ENCODE peak calls at places on chromosomes 2 and 18, in six cellular contexts. I is mesenchymal stem cell, T is IMR-90, K is neuronal stem cell, C is H1, Y is trophoblast cell. R is an unnamed sample. For H3K4me1, the result is how much of the 10 kb centered on the place peaks cover.

GRCh38 chr2:221553333-221553732 is 18.8 kb downstream of the EPHA4 start:
- DNase-seq in I (no peak), T (no peak), C (no peak), K (peak), Y (no peak), R (peak)

GRCh38 chr2:237223208-237223861 is 137.6 kb downstream of the COPS8 start:
- DNase-seq in Y (no peak), T (peak), C (no peak), I (peak), K (no peak), R (no peak)

GRCh38 chr18:50817898-50818250 is 1.9 kb downstream of the MRO start:
- DNase-seq in Y (no peak), K (no peak), C (no peak), T (peak), I (no peak), R (no peak)

GRCh38 chr2:47214990-47215389 is 59.9 kb upstream of the STPG4 start:
- DNase-seq in C (no peak), I (no peak), Y (no peak), T (no peak), K (no peak), R (no peak)

GRCh38 chr18:58819051-58819450 is 45.6 kb upstream of the ZNF532 start:
- DNase-seq in Y (no peak), T (no peak), K (no peak), I (no peak), C (no peak), R (no peak)

GRCh38 chr2:157438907-157439791 is 4.7 kb downstream of the CYTIP start:
- DNase-seq in T (no peak), C (no peak), Y (no peak), K (no peak), I (no peak), R (no peak)

GRCh38 chr18:59996370-59996966 is 96.7 kb downstream of the PMAIP1 start:
- DNase-seq in I (peak), C (no peak), T (peak), Y (peak), K (no peak), R (peak)

GRCh38 chr2:138090330-138090729 is 126.1 kb downstream of the HNMT start:
- DNase-seq in Y (peak), I (peak), K (no peak), T (peak), C (no peak), R (peak)

GRCh38 chr2:43854671-43855070 is 15.9 kb downstream of the ABCG8 start:
- DNase-seq in Y (no peak), C (peak), T (no peak), I (no peak), K (no peak), R (no peak)

GRCh38 chr2:218029366-218030360 is 26.9 kb upstream of the TNS1 start:
- DNase-seq in T (peak), C (peak), Y (no peak), I (peak), K (no peak), R (no peak)

GRCh38 chr2:150618215-150618905 is 130.9 kb upstream of the RND3 start:
- DNase-seq in I (no peak), K (no peak), Y (peak), C (no peak), T (peak), R (no peak)

GRCh38 chr2:150620860-150621259 is 133.4 kb upstream of the RND3 start:
- DNase-seq in K (no peak), C (no peak), T (peak), I (no peak), Y (no peak), R (no peak)

GRCh38 chr2:150621800-150622199 is 134.3 kb upstream of the RND3 start:
- DNase-seq in T (peak), C (no peak), Y (peak), I (peak), K (no peak), R (no peak)

GRCh38 chr2:150619607-150620330 is 132.3 kb upstream of the RND3 start:
- DNase-seq in K (no peak), T (peak), C (no peak), Y (peak), I (peak), R (peak)

GRCh38 chr2:150620371-150620770 is 132.9 kb upstream of the RND3 start:
- DNase-seq in I (no peak), C (no peak), T (no peak), Y (no peak), K (no peak), R (no peak)
- H3K4me1 ChIP-seq in I (under half), C (under half), T (under half), Y (under half), K (under half), R (under half)

GRCh38 chr2:9170458-9171130 is 36.0 kb upstream of the ASAP2 start:
- DNase-seq in K (no peak), I (peak), T (no peak), Y (peak), C (no peak), R (peak)
- H3K4me3 ChIP-seq in K (no peak), I (no peak), T (no peak), Y (no peak), C (no peak), R (no peak)

GRCh38 chr2:127526142-127526939 is at the start of gene IWS1:
- DNase-seq in C (peak), Y (peak), I (peak), K (peak), T (peak), R (peak)
- H3K4ac ChIP-seq in C (peak), Y (peak), I (peak), K (no peak), T (peak), R (peak)

GRCh38 chr2:26770986-26771586 is 7.0 kb downstream of the SLC35F6 start:
- DNase-seq in T (peak), Y (peak), I (peak), K (no peak), C (no peak), R (no peak)
- H3K4me1 ChIP-seq in T (under half), Y (under half), I (under half), K (under half), C (under half), R (under half)

GRCh38 chr18:67710639-67711038 is 194.1 kb upstream of the DSEL start:
- DNase-seq in Y (peak), T (no peak), I (no peak), K (no peak), C (peak), R (peak)

GRCh38 chr18:67705748-67706147 is 189.2 kb upstream of the DSEL start:
- DNase-seq in T (no peak), Y (no peak), C (no peak), K (no peak), I (no peak), R (peak)
- H3K4me3 ChIP-seq in T (no peak), Y (no peak), C (no peak), K (no peak), I (no peak), R (no peak)

DNA sequence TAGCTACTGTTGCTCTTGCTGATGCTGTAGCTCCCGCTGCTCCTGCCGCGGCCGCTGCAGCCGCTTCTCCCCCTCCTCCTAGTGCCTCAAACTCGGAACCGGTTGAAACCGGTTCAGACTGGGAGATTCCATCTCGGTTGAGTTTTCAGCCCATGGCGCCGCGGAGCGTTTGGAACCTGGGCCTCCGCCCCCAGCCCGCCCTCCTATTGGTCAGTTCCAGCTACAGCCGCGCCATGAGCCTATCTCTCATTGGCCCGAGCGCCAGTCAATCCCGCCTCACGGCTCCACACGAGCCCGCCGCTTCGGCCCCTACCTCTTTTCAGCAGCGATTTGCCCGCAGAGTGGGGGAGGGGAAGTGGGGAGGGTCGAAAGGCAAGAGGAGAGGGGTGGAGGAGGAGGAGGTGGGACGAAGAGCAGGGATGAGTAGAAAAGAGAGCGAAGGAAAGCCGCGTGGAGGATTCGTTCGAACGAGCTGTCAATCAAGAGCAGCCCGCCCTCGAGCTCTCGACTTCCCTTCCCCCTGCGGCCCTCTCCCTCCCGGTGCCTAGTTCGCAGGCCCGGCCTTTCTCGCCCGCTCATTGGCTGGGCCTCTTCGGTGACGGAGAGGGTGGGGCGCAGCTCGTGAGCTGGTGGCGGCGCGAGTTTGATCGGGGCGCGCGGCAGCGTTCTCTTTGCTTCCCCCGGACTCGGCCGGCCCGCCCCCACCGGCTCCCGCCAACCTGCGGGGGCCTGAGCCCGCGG is at the start of gene XPO1:
- DNase-seq in T (peak), Y (peak), C (peak), I (peak), K (peak), R (peak)
- H3K4ac ChIP-seq in T (peak), Y (peak), C (peak), I (peak), K (peak), R (peak)

GRCh38 chr2:173962583-173963110 is 2.5 kb downstream of the SP3 start:
- DNase-seq in T (no peak), Y (no peak), K (no peak), I (no peak), C (no peak), R (no peak)

GRCh38 chr2:173961346-173961705 is 3.8 kb downstream of the SP3 start:
- DNase-seq in C (no peak), I (no peak), K (no peak), Y (no peak), T (peak), R (no peak)

GRCh38 chr2:173963817-173964564 is 1.2 kb downstream of the SP3 start:
- DNase-seq in I (peak), C (peak), Y (peak), K (peak), T (peak), R (peak)

GRCh38 chr2:173963323-173963816 is 1.8 kb downstream of the SP3 start:
- DNase-seq in K (no peak), Y (peak), C (no peak), T (peak), I (peak), R (peak)

DNA sequence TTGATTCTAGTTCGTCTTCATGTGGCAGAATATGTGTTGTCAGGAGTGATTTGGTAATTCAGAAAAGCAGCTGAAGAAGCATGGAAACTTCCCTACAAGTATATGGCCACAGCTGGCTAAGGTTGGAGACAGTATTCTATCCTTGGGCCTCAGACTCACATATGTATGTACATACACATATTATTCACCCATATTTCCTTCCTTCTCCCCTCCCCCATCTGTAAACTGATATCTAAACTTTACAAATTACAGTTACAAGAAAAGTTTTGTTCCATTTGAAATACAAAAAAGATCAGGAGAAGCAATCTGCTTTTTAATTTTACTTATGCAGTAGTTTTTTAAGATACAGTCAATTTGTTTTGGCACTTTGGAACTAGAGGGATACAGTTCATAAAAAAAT is 3.1 kb downstream of the SP3 start:
- DNase-seq in K (no peak), C (no peak), Y (no peak), T (peak), I (no peak), R (no peak)
- H3K4me1 ChIP-seq in K (under half), C (under half), Y (under half), T (under half), I (under half), R (under half)

GRCh38 chr2:3482363-3482821 is 36.9 kb downstream of the ADI1 start:
- DNase-seq in T (no peak), C (no peak), K (no peak), I (no peak), Y (no peak), R (no peak)
- H3K4me3 ChIP-seq in T (no peak), C (no peak), K (no peak), I (no peak), Y (peak), R (no peak)

DNA sequence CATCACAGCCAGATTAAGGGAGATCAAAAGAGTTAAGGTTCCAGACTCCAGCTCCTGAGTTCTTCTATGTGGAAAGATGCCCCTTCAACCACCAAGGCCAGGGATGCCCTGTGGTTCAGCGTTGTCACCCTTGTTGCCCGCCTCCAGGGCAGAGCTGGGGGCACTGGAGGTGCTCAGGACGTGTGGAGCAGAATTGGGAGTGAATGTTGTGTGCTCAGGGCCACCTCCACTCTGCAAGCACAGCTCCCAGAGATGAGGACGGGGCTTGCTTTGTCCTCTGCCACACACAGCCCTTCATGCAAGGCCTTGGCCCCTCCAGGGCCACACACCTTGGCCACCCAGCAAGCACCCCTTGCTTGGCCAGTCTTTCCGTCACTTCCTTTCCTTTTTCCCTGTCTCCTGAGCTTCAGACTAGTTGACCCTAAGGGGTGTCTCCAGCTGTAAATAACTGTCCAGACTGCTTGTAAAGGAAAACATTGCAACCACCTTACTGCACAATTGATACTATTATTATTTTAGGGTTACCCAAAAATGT is 103.3 kb downstream of the AGAP1 start:
- DNase-seq in C (no peak), T (no peak), Y (no peak), K (no peak), I (no peak), R (no peak)
- H3K4ac ChIP-seq in C (no peak), T (no peak), Y (no peak), K (no peak), I (no peak), R (no peak)

R was measured in mesendoderm.